ENCODE peak calls at places on chromosomes 6 and 20, in six cellular contexts. T, J, L, S, W and X are unnamed samples.

GRCh38 chr20:24747015-24747712 is 201.9 kb upstream of the CST7 start:
- DNase-seq in L (no peak), S (no peak), T (peak; percentile 23), W (no peak), J (no peak), X (peak; percentile 7)

GRCh38 chr6:134080171-134080795 is 27.9 kb upstream of the SLC2A12 start:
- DNase-seq in S (no peak), W (no peak), T (no peak), J (no peak), L (no peak), X (peak; percentile 32)

GRCh38 chr6:54929245-54929909 is 82.8 kb downstream of the FAM83B start:
- DNase-seq in W (no peak), L (no peak), J (no peak), S (peak; percentile 42), T (no peak), X (no peak)

GRCh38 chr6:134114918-134115714 is 62.7 kb upstream of the SLC2A12 start:
- DNase-seq in T (no peak), L (no peak), S (no peak), W (no peak), J (no peak), X (no peak)

GRCh38 chr6:87200469-87201174 is 45.3 kb downstream of the ZNF292 start:
- DNase-seq in W (no peak), S (no peak), L (no peak), J (no peak), T (no peak), X (no peak)

GRCh38 chr20:38935285-38935684 is 9.1 kb downstream of the FAM83D start:
- DNase-seq in W (no peak), J (no peak), T (no peak), S (peak; percentile 64), L (no peak), X (no peak)

GRCh38 chr6:84825461-84825860 is 61.1 kb upstream of the TBX18 start:
- DNase-seq in J (no peak), W (no peak), S (peak; percentile 8), L (no peak), T (no peak), X (no peak)

GRCh38 chr6:104483225-104483834 is 376.4 kb downstream of the HACE1 start:
- DNase-seq in L (no peak), S (peak; percentile 14), W (no peak), T (no peak), J (no peak), X (no peak)

GRCh38 chr20:59356662-59357061 is 56.3 kb downstream of the EDN3 start:
- DNase-seq in T (no peak), L (no peak), J (no peak), W (no peak), S (no peak), X (no peak)

GRCh38 chr6:26520088-26520839 is 17.9 kb upstream of the HMGN4 start:
- DNase-seq in W (peak; percentile 73), J (peak; percentile 61), L (no peak), T (no peak), S (no peak), X (no peak)

GRCh38 chr20:63686492-63687321 is 9.7 kb upstream of the TNFRSF6B start:
- DNase-seq in W (peak; percentile 92), J (no peak), L (peak; percentile 81), S (peak; percentile 69), T (peak; percentile 87), X (peak; percentile 70)

GRCh38 chr6:168126566-168127383 is 47.8 kb upstream of the FRMD1 start:
- DNase-seq in J (peak; percentile 9), S (no peak), W (no peak), L (no peak), T (no peak), X (no peak)

GRCh38 chr20:32050851-32051556 is 1.0 kb upstream of the HCK start:
- DNase-seq in W (peak; percentile 67), L (peak; percentile 68), S (no peak), T (no peak), J (no peak), X (no peak)

GRCh38 chr20:38109025-38109541 is 56.0 kb downstream of the TGM2 start:
- DNase-seq in S (no peak), T (no peak), W (peak; percentile 79), J (peak; percentile 52), L (no peak), X (no peak)

GRCh38 chr20:49112596-49113274 is 66.6 kb downstream of the CSE1L start:
- DNase-seq in W (no peak), S (no peak), J (no peak), T (no peak), L (no peak), X (no peak)

GRCh38 chr20:49115565-49115964 is 69.5 kb downstream of the CSE1L start:
- DNase-seq in W (no peak), L (no peak), S (no peak), T (no peak), J (no peak), X (no peak)

GRCh38 chr20:49106332-49106731 is 60.2 kb downstream of the CSE1L start:
- DNase-seq in T (no peak), W (no peak), S (no peak), J (no peak), L (no peak), X (no peak)

GRCh38 chr20:49110767-49111694 is 64.9 kb downstream of the CSE1L start:
- DNase-seq in T (no peak), W (no peak), S (no peak), L (no peak), J (no peak), X (no peak)
- H3K4me1 ChIP-seq in T (no peaks in the 10 kb centered on the region), W (no peaks in the 10 kb centered on the region), S (no peaks in the 10 kb centered on the region), L (no peaks in the 10 kb centered on the region), J (no peaks in the 10 kb centered on the region), X (no peaks in the 10 kb centered on the region)

GRCh38 chr6:36025260-36025931 is 955 bp upstream of the SLC26A8 start:
- DNase-seq in T (no peak), J (no peak), L (no peak), W (no peak), S (no peak), X (no peak)
- H3K4me1 ChIP-seq in T (peaks cover 18% of the 10 kb centered on the region), J (no peaks in the 10 kb centered on the region), L (no peaks in the 10 kb centered on the region), W (peaks cover 12% of the 10 kb centered on the region), S (peaks cover 7% of the 10 kb centered on the region), X (peaks cover 9% of the 10 kb centered on the region)

GRCh38 chr6:14110001-14110818 is 7.4 kb upstream of the CD83 start:
- DNase-seq in T (no peak), J (no peak), S (no peak), W (no peak), L (no peak), X (no peak)
- H3K4me1 ChIP-seq in T (peaks cover 5% of the 10 kb centered on the region), J (no peaks in the 10 kb centered on the region), S (no peaks in the 10 kb centered on the region), W (no peaks in the 10 kb centered on the region), L (no peaks in the 10 kb centered on the region), X (no peaks in the 10 kb centered on the region)

DNA sequence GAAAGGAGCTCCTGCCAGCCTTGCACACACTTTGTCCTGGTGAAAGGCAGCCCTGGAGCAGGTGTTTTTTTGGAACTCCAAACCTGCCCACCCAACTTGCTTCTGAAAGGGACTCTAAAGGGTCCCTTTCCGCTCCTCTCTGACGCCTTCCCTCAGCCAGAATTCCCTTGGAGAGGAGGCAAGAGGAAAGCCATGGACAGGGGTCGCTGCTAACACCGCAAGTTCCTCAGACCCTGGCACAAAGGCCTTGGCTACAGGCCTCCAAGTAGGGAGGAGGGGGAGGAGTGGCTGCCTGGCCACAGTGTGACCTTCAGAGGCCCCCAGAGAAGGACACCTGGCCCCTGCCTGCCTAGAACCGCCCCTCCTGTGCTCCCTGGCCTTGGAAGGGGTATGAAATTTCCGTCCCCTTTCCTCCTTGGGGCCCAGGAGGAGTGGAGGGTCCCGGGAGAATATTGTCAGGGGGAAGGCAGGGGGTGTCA is 2.6 kb downstream of the VEGFA start:
- DNase-seq in W (peak; percentile 72), S (peak; percentile 28), T (no peak), J (no peak), L (no peak), X (peak; percentile 51)
- H3K4me1 ChIP-seq in W (peaks cover 63% of the 10 kb centered on the region), S (peaks cover 30% of the 10 kb centered on the region), T (peaks cover 67% of the 10 kb centered on the region), J (peaks cover 38% of the 10 kb centered on the region), L (peaks cover 18% of the 10 kb centered on the region), X (peaks cover 72% of the 10 kb centered on the region)

DNA sequence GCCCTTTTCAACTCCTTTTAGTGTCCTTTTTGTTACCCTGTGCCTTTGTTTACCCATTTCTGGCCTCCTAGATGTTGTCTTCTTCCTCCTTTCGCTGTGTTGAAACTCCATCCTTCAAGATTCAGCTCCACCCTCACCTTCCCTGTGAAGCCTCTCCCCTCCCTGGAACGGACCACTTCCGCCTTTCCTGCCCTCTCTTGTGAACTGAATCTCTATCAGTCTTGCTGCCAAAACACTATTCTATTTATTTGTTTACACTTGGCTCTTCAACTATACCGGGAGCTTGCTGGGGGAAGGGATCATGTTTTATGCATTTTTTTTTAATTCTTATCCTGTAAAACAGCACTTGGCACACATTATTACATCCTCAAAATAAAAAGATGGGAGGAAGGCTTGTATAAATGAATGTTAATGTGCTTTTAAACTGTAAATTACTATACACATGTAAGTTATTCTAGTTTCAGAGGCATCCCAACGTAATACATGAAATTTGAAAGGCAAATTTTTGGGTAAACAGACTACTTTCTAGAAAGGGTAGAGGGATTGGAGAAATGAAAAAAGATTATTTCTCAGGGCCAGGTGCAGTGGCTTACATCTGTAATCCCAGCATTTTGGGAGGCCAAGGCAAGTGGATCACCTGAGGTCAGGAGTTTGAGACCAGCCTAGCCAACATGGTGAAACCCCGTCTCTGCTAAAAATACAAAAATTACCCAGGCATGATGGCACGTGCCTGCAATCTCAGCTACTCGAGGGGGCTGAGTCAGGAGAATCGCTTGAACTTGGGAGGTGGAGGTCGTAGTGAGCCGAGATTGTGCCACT is 100.7 kb upstream of the MTHFD1L start:
- DNase-seq in T (no peak), L (no peak), W (no peak), J (no peak), S (no peak), X (no peak)
- H3K4me1 ChIP-seq in T (peaks cover 29% of the 10 kb centered on the region), L (peaks cover 4% of the 10 kb centered on the region), W (peaks cover 54% of the 10 kb centered on the region), J (no peaks in the 10 kb centered on the region), S (no peaks in the 10 kb centered on the region), X (peaks cover 4% of the 10 kb centered on the region)

DNA sequence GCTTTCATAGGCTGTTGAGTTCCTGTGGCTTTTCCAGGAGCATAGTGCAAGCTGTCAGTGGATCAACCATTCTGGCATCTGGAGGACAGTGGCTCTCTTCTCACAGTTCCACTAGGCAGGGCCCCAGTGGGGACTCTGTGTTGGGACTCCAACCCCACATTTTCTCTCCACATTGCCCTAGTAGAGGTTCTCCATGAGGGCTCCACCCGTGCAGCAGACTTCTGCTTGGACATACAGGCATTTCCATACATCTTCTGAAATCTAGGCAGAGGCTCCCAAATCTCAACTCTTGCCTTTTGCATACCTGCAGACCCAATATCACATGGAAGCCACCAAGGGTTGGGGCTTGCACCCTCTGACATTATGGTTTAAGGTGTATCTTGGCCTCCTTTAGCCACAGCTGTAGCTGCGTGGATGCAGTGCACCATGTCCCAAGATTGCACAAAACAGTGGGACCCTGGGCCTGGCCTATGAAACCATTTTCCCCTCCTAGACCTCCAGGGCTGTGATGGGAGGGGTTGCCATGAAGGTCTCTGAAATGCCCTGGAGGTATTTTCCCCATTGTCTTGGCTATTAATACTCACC is 645.9 kb upstream of the CITED2 start:
- DNase-seq in J (no peak), L (no peak), W (no peak), T (no peak), S (no peak), X (no peak)
- H3K4me1 ChIP-seq in J (no peaks in the 10 kb centered on the region), L (no peaks in the 10 kb centered on the region), W (no peaks in the 10 kb centered on the region), T (no peaks in the 10 kb centered on the region), S (no peaks in the 10 kb centered on the region), X (peaks cover 4% of the 10 kb centered on the region)